ENCODE peak calls at places on chromosomes 5 and 9, in six cellular contexts. D is DMS153, G is cerebellar nuclear complex, R is NCI-H2029, A is psoas muscle, E is retina. I is an unnamed sample.
A peak's percentile ranks its signal among the peaks of the same experiment; 100 is the strongest.

GRCh38 chr9:133768859-133769510 is 30.8 kb upstream of the SARDH start:
- DNase-seq in R (no peak), G (no peak), A (peak; percentile 16), D (no peak), E (no peak), I (peak; percentile 52)

GRCh38 chr9:1202512-1203285 is 152.5 kb downstream of the DMRT2 start:
- DNase-seq in D (no peak), R (no peak), A (no peak), G (no peak), E (peak; percentile 27), I (no peak)

GRCh38 chr5:68848086-68848485 is 245.7 kb upstream of the SLC30A5 start:
- DNase-seq in A (no peak), E (no peak), G (no peak), D (no peak), R (no peak), I (no peak)

GRCh38 chr5:124408738-124409453 is 337.5 kb downstream of the ZNF608 start:
- DNase-seq in A (no peak), G (no peak), D (no peak), E (peak; percentile 79), R (no peak), I (no peak)

GRCh38 chr5:165407352-165407751 is 1901.9 kb downstream of the MAT2B start:
- DNase-seq in D (no peak), R (no peak), G (no peak), A (no peak), E (no peak), I (no peak)

GRCh38 chr9:128254855-128255759 is 20.7 kb downstream of the GOLGA2 start:
- DNase-seq in G (peak; percentile 7), E (peak; percentile 73), R (peak; percentile 9), D (no peak), A (peak; percentile 71), I (peak; percentile 89)

GRCh38 chr5:68303754-68304420 is 88.3 kb downstream of the PIK3R1 start:
- DNase-seq in R (no peak), D (no peak), E (no peak), G (no peak), A (no peak), I (no peak)

GRCh38 chr9:13915591-13916301 is 398.2 kb downstream of the NFIB start:
- DNase-seq in G (no peak), D (no peak), E (no peak), A (no peak), R (no peak), I (no peak)

GRCh38 chr9:88458716-88459115 is 70.5 kb downstream of the SPIN1 start:
- DNase-seq in G (no peak), A (no peak), E (no peak), D (no peak), R (no peak), I (no peak)

GRCh38 chr5:66864240-66864884 is 268.2 kb downstream of the MAST4 start:
- DNase-seq in G (no peak), R (no peak), A (no peak), D (no peak), E (no peak), I (no peak)

GRCh38 chr9:84230355-84231136 is 110.0 kb downstream of the SLC28A3 start:
- DNase-seq in D (no peak), G (no peak), A (no peak), E (peak; percentile 50), R (no peak), I (no peak)

GRCh38 chr5:65946198-65946745 is 19.9 kb downstream of the ERBIN start:
- DNase-seq in A (no peak), E (no peak), R (no peak), G (no peak), D (no peak), I (no peak)

GRCh38 chr5:2750758-2751464 is 566 bp downstream of the IRX2 start:
- DNase-seq in E (peak; percentile 50), R (peak; percentile 8), A (no peak), G (no peak), D (peak; percentile 36), I (peak; percentile 65)

GRCh38 chr5:98771389-98772109 is 1.9 kb upstream of the RGMB start:
- DNase-seq in E (peak; percentile 85), A (no peak), G (peak; percentile 53), R (peak; percentile 72), D (peak; percentile 49), I (peak; percentile 71)

GRCh38 chr9:134303601-134304000 is 22.7 kb upstream of the RXRA start:
- DNase-seq in A (peak; percentile 6), R (no peak), D (no peak), G (no peak), E (no peak), I (peak; percentile 1)

GRCh38 chr9:88477300-88477751 is 57.7 kb upstream of the NXNL2 start:
- DNase-seq in A (no peak), D (no peak), G (no peak), E (no peak), R (no peak), I (no peak)

GRCh38 chr9:100575765-100576368 is 2.0 kb upstream of the CAVIN4 start:
- DNase-seq in R (no peak), E (no peak), G (no peak), A (no peak), D (no peak), I (no peak)

GRCh38 chr5:83972236-83972635 is 251.6 kb upstream of the HAPLN1 start:
- DNase-seq in R (no peak), D (no peak), G (no peak), E (no peak), A (no peak), I (peak; percentile 3)

GRCh38 chr5:83564069-83564749 is 92.7 kb downstream of the VCAN start:
- DNase-seq in E (peak; percentile 42), A (no peak), D (no peak), G (no peak), R (peak; percentile 19), I (no peak)

GRCh38 chr5:176901260-176902101 is 2.3 kb upstream of the HK3 start:
- DNase-seq in E (no peak), A (no peak), G (no peak), R (no peak), D (no peak), I (no peak)

GRCh38 chr9:135888126-135888765 is 19.1 kb downstream of the CAMSAP1 start:
- DNase-seq in A (no peak), E (no peak), D (no peak), G (peak; percentile 49), R (no peak), I (no peak)

GRCh38 chr5:79962580-79963222 is 28.4 kb downstream of the MTX3 start:
- DNase-seq in G (no peak), R (no peak), A (no peak), D (no peak), E (peak; percentile 31), I (peak; percentile 6)

GRCh38 chr9:87115790-87116189 is 168.5 kb upstream of the GAS1 start:
- DNase-seq in E (no peak), A (no peak), D (no peak), G (no peak), R (no peak), I (no peak)

GRCh38 chr5:31733365-31733764 is 94.4 kb downstream of the PDZD2 start:
- DNase-seq in A (no peak), G (no peak), R (no peak), D (no peak), E (no peak), I (no peak)

GRCh38 chr5:57009811-57010210 is 57.9 kb upstream of the MIER3 start:
- DNase-seq in E (no peak), G (no peak), R (no peak), D (no peak), A (no peak), I (peak; percentile 17)

GRCh38 chr5:3888290-3888689 is 292.7 kb downstream of the IRX1 start:
- DNase-seq in E (no peak), D (no peak), G (no peak), A (no peak), R (no peak), I (no peak)

GRCh38 chr5:65017636-65018035 is 248.9 kb downstream of the CWC27 start:
- DNase-seq in D (no peak), A (no peak), G (no peak), R (no peak), E (no peak), I (no peak)

GRCh38 chr9:35660966-35661413 is 2.9 kb downstream of the CCDC107 start:
- DNase-seq in A (no peak), G (peak; percentile 39), D (no peak), E (no peak), R (no peak), I (no peak)

GRCh38 chr5:92836861-92837755 is 743.9 kb downstream of the NR2F1-AS1 start:
- DNase-seq in G (no peak), E (no peak), A (no peak), D (no peak), R (no peak), I (no peak)

GRCh38 chr5:33059081-33059480 is 348.0 kb downstream of the NPR3 start:
- DNase-seq in G (no peak), D (no peak), R (no peak), E (no peak), A (no peak), I (no peak)